ENCODE peak calls at places on chromosomes 13 and 19, in five cellular contexts. One of them, this sample, is unnamed.

GRCh38 chr13:20492641-20493040 is 33.0 kb downstream of the CRYL1 start:
- DNase-seq in IMR-90: peak; percentile 65
- DNase-seq in SK-N-SH: no peak
- DNase-seq in Caco-2: peak; percentile 53
- DNase-seq in suprapubic skin: no peak
- DNase-seq in this sample: no peak

GRCh38 chr13:31174018-31174417 is 12.3 kb upstream of the HSPH1 start:
- DNase-seq in Caco-2: no peak
- DNase-seq in suprapubic skin: no peak
- DNase-seq in IMR-90: peak; percentile 77
- DNase-seq in SK-N-SH: no peak
- DNase-seq in this sample: no peak

GRCh38 chr13:75226092-75226491 is 255.9 kb downstream of the TBC1D4 start:
- DNase-seq in Caco-2: no peak
- DNase-seq in IMR-90: no peak
- DNase-seq in SK-N-SH: no peak
- DNase-seq in suprapubic skin: no peak
- DNase-seq in this sample: no peak

GRCh38 chr19:45152504-45153338 is 8.1 kb downstream of the NKPD1 start:
- DNase-seq in suprapubic skin: no peak
- DNase-seq in Caco-2: peak; percentile 84
- DNase-seq in IMR-90: peak; percentile 40
- DNase-seq in SK-N-SH: peak; percentile 80
- DNase-seq in this sample: no peak

GRCh38 chr19:1457031-1457739 is 7.3 kb downstream of the APC2 start:
- DNase-seq in Caco-2: no peak
- DNase-seq in IMR-90: no peak
- DNase-seq in SK-N-SH: no peak
- DNase-seq in suprapubic skin: no peak
- DNase-seq in this sample: no peak

GRCh38 chr13:110716235-110716505 is 2.7 kb downstream of the ING1 start:
- DNase-seq in SK-N-SH: no peak
- DNase-seq in Caco-2: peak; percentile 62
- DNase-seq in IMR-90: no peak
- DNase-seq in suprapubic skin: no peak
- DNase-seq in this sample: no peak

GRCh38 chr19:29945433-29945832 is 3.4 kb downstream of the URI1 start:
- DNase-seq in Caco-2: no peak
- DNase-seq in IMR-90: peak; percentile 24
- DNase-seq in SK-N-SH: no peak
- DNase-seq in suprapubic skin: no peak
- DNase-seq in this sample: no peak

GRCh38 chr13:27270594-27271520 is at the start of gene RASL11A:
- DNase-seq in Caco-2: peak; percentile 87
- DNase-seq in suprapubic skin: peak; percentile 87
- DNase-seq in SK-N-SH: peak; percentile 92
- DNase-seq in IMR-90: peak; percentile 87
- DNase-seq in this sample: no peak

GRCh38 chr13:49926019-49926418 is 10.1 kb downstream of the SPRYD7 start:
- DNase-seq in suprapubic skin: no peak
- DNase-seq in Caco-2: no peak
- DNase-seq in IMR-90: no peak
- DNase-seq in SK-N-SH: no peak
- DNase-seq in this sample: no peak
- H3K36me3 ChIP-seq in suprapubic skin: peaks cover 53% of the 10 kb centered on the region
- H3K36me3 ChIP-seq in Caco-2: no peaks in the 10 kb centered on the region
- H3K36me3 ChIP-seq in IMR-90: peaks cover 25% of the 10 kb centered on the region
- H3K36me3 ChIP-seq in SK-N-SH: peaks cover 15% of the 10 kb centered on the region
- H3K36me3 ChIP-seq in this sample: no peaks in the 10 kb centered on the region

DNA sequence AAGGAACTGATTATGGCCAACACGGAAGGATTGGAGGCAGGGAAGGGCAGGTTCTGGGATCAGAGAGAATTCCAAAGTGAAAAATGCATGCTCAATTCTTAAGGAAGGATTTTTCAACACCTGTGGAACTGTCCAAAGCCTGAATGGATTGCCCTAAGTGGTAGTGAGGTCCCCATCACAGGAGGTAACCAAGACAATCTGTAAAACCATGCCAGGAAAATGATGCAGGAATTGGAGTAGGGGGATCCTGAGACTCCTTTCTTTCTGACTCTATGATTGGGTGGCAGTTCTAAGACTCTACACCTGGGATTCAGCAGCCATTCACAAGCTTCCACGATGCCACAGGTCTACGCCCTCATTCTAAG is 56.5 kb upstream of the ZNRF4 start:
- DNase-seq in IMR-90: no peak
- DNase-seq in SK-N-SH: no peak
- DNase-seq in suprapubic skin: no peak
- DNase-seq in Caco-2: no peak
- DNase-seq in this sample: no peak
- H3K4me1 ChIP-seq in IMR-90: no peaks in the 10 kb centered on the region
- H3K4me1 ChIP-seq in SK-N-SH: no peaks in the 10 kb centered on the region
- H3K4me1 ChIP-seq in suprapubic skin: no peaks in the 10 kb centered on the region
- H3K4me1 ChIP-seq in Caco-2: peaks cover 8% of the 10 kb centered on the region
- H3K4me1 ChIP-seq in this sample: no peaks in the 10 kb centered on the region

GRCh38 chr19:10329555-10329954 is 3.8 kb downstream of the RAVER1 start:
- DNase-seq in suprapubic skin: no peak
- DNase-seq in Caco-2: no peak
- DNase-seq in SK-N-SH: no peak
- DNase-seq in IMR-90: no peak
- DNase-seq in this sample: no peak
- H3K27me3 ChIP-seq in suprapubic skin: no peaks in the 10 kb centered on the region
- H3K27me3 ChIP-seq in Caco-2: no peaks in the 10 kb centered on the region
- H3K27me3 ChIP-seq in SK-N-SH: no peaks in the 10 kb centered on the region
- H3K27me3 ChIP-seq in IMR-90: no peaks in the 10 kb centered on the region
- H3K27me3 ChIP-seq in this sample: no peaks in the 10 kb centered on the region

DNA sequence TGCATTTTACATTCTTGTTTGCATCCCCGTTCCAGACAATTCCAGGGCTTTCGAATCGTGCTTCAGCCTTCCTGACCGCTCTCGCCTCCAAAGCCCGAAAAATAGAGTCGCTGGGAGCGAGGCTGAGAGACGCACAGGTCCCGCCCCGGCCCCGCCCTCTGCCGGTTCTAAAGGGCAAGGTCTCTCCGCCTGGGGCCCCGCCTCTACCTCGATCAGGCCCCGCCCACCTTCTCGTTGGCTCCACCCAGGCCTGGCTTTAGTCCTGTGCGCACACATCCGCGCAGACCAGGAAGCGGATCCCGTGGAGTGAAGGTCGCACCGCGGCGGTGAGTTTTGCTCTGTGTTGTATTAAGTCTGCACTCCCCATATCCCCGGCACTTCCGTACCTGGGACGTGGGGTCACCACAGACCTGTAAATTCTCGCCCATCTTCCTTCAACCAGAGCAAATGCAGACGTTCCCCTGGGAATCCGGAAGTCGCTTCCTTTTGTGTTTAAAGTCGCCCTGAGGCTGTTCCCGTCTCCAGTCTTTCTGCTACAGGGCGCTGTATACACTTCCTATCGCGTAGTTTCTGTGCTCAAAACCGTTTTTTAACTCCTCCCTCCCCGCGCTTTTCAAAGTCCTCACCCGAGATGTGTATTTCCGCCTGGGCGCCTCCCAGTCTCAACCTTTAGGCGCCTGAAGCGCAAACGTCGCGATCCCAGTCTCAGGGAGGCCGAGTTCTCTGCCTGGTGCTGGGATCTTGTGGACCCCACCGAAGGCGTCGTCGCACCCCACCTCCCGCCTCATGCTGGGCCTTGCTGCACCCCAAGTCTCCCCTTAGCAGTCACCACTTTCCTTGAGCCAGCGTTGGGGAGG is at the start of gene ZNF701:
- DNase-seq in Caco-2: peak; percentile 96
- DNase-seq in SK-N-SH: peak; percentile 92
- DNase-seq in suprapubic skin: peak; percentile 97
- DNase-seq in IMR-90: peak; percentile 88
- DNase-seq in this sample: no peak
- H3K36me3 ChIP-seq in Caco-2: peaks cover 1% of the 10 kb centered on the region
- H3K36me3 ChIP-seq in SK-N-SH: peaks cover 5% of the 10 kb centered on the region
- H3K36me3 ChIP-seq in suprapubic skin: peaks cover 33% of the 10 kb centered on the region
- H3K36me3 ChIP-seq in IMR-90: peaks cover 15% of the 10 kb centered on the region
- H3K36me3 ChIP-seq in this sample: peaks cover 21% of the 10 kb centered on the region

DNA sequence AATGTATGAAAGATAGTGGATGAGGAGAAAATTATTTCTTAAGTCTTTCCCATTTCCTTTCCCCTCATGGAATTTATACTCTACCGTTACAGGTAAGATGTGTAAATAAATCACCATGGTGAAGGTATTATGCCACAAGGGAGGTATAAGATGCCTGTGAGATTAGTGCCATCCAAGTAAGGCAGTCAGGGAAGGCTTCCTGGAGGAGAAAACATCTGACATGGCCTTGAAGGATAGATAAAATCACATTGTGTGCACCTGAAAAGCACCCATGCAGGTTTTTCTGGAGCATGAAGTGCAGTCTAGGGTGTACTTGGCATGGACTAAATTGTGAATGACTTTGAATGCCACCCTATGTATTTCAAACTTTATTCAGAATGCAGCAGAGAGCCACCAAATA is 15.3 kb downstream of the MBNL2 start:
- DNase-seq in IMR-90: no peak
- DNase-seq in Caco-2: no peak
- DNase-seq in suprapubic skin: no peak
- DNase-seq in SK-N-SH: no peak
- DNase-seq in this sample: no peak
- H3K4me1 ChIP-seq in IMR-90: peaks cover 25% of the 10 kb centered on the region
- H3K4me1 ChIP-seq in Caco-2: peaks cover 21% of the 10 kb centered on the region
- H3K4me1 ChIP-seq in suprapubic skin: peaks cover 79% of the 10 kb centered on the region
- H3K4me1 ChIP-seq in SK-N-SH: peaks cover 29% of the 10 kb centered on the region
- H3K4me1 ChIP-seq in this sample: peaks cover 95% of the 10 kb centered on the region

GRCh38 chr19:14471436-14472187 is 3.5 kb downstream of the PTGER1 start:
- DNase-seq in SK-N-SH: peak; percentile 37
- DNase-seq in suprapubic skin: no peak
- DNase-seq in Caco-2: no peak
- DNase-seq in IMR-90: no peak
- DNase-seq in this sample: no peak
- H3K27me3 ChIP-seq in SK-N-SH: no peaks in the 10 kb centered on the region
- H3K27me3 ChIP-seq in suprapubic skin: peaks cover 28% of the 10 kb centered on the region
- H3K27me3 ChIP-seq in Caco-2: no peaks in the 10 kb centered on the region
- H3K27me3 ChIP-seq in IMR-90: no peaks in the 10 kb centered on the region
- H3K27me3 ChIP-seq in this sample: no peaks in the 10 kb centered on the region

DNA sequence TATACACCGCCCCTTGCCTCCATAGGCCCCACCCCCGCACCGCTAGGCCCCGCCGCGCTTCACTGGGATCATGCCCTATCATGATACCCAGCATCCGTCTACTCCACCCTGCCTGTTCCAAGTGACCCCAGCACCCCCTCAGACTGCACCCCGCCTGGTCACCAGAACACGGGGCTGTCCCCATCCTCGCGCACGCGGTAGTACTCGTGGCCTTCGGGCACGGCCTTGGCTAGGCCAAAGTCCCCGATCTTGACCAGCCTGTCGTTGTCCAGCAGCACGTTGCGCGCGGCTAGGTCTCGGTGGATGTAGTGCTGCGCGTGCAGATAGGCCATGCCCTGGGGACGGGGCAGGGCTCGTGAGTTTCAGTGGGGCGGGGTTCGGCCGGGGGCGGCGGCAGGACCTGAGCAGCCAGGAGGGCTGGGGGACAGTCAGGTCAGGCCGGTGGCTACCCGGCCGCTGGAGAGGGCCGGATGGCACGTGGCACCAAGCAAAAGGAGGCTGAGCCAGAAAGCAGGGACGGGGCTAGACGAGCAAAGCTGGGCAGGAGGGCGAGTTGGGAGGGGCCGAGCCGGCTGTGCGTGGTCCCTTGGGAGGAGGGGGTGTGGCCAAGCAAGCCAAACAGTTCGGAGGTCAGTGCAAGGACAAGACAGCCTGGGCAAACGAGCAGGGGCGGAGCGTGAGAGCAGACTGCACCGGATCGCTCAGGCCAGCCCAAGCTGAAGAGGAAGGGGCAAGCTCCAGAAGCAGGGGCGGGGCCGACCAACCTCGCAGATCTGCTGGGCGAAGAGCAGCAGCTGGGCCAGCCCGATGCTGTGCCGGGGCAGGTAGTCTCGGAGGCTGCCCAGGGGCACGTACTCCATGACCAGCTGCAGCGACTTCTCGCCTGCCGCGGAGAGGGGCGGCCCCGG is 13.6 kb upstream of the ICAM3 start:
- DNase-seq in SK-N-SH: no peak
- DNase-seq in IMR-90: no peak
- DNase-seq in Caco-2: peak; percentile 61
- DNase-seq in suprapubic skin: no peak
- DNase-seq in this sample: peak; percentile 75
- H3K36me3 ChIP-seq in SK-N-SH: peaks cover 10% of the 10 kb centered on the region
- H3K36me3 ChIP-seq in IMR-90: peaks cover 49% of the 10 kb centered on the region
- H3K36me3 ChIP-seq in Caco-2: peaks cover 1% of the 10 kb centered on the region
- H3K36me3 ChIP-seq in suprapubic skin: peaks cover 75% of the 10 kb centered on the region
- H3K36me3 ChIP-seq in this sample: peaks cover 57% of the 10 kb centered on the region

GRCh38 chr19:35337984-35338296 is 9.0 kb downstream of the CD22 start:
- DNase-seq in IMR-90: no peak
- DNase-seq in suprapubic skin: no peak
- DNase-seq in SK-N-SH: no peak
- DNase-seq in Caco-2: no peak
- DNase-seq in this sample: no peak
- H3K4me1 ChIP-seq in IMR-90: no peaks in the 10 kb centered on the region
- H3K4me1 ChIP-seq in suprapubic skin: no peaks in the 10 kb centered on the region
- H3K4me1 ChIP-seq in SK-N-SH: no peaks in the 10 kb centered on the region
- H3K4me1 ChIP-seq in Caco-2: no peaks in the 10 kb centered on the region
- H3K4me1 ChIP-seq in this sample: no peaks in the 10 kb centered on the region

This sample was measured in vagina.